ENCODE peak calls at places on chromosomes 13 and 19, in six cellular contexts. One of them, this sample, is unnamed.

GRCh38 chr19:45468803-45469131 is 971 bp downstream of the FOSB start:
- DNase-seq in ascending aorta: no peak
- DNase-seq in IMR-90: no peak
- DNase-seq in glutamatergic neuron: no peak
- DNase-seq in neural crest cell: no peak
- DNase-seq in CD4-positive, alpha-beta T cell: no peak
- DNase-seq in this sample: no peak

GRCh38 chr19:17762505-17763229 is 11.4 kb downstream of the FCHO1 start:
- DNase-seq in glutamatergic neuron: peak; percentile 83
- DNase-seq in CD4-positive, alpha-beta T cell: no peak
- DNase-seq in ascending aorta: no peak
- DNase-seq in neural crest cell: peak; percentile 71
- DNase-seq in IMR-90: peak; percentile 62
- DNase-seq in this sample: peak; percentile 67

GRCh38 chr13:25116044-25116443 is 20.1 kb downstream of the PABPC3 start:
- DNase-seq in neural crest cell: no peak
- DNase-seq in glutamatergic neuron: no peak
- DNase-seq in CD4-positive, alpha-beta T cell: no peak
- DNase-seq in IMR-90: no peak
- DNase-seq in ascending aorta: no peak
- DNase-seq in this sample: no peak

GRCh38 chr19:55173717-55174409 is 6.2 kb downstream of the SYT5 start:
- DNase-seq in IMR-90: peak; percentile 43
- DNase-seq in CD4-positive, alpha-beta T cell: no peak
- DNase-seq in glutamatergic neuron: peak; percentile 75
- DNase-seq in neural crest cell: peak; percentile 52
- DNase-seq in ascending aorta: no peak
- DNase-seq in this sample: peak; percentile 78

GRCh38 chr13:110714798-110715394 is 1.4 kb downstream of the ING1 start:
- DNase-seq in CD4-positive, alpha-beta T cell: no peak
- DNase-seq in neural crest cell: peak; percentile 37
- DNase-seq in glutamatergic neuron: peak; percentile 67
- DNase-seq in ascending aorta: peak; percentile 84
- DNase-seq in IMR-90: peak; percentile 25
- DNase-seq in this sample: peak; percentile 50

GRCh38 chr19:14940266-14940665 is 1.0 kb upstream of the OR7C2 start:
- DNase-seq in IMR-90: no peak
- DNase-seq in CD4-positive, alpha-beta T cell: no peak
- DNase-seq in neural crest cell: no peak
- DNase-seq in glutamatergic neuron: no peak
- DNase-seq in ascending aorta: no peak
- DNase-seq in this sample: no peak

GRCh38 chr19:3108775-3109174 is 14.6 kb downstream of the GNA11 start:
- DNase-seq in CD4-positive, alpha-beta T cell: peak; percentile 66
- DNase-seq in IMR-90: peak; percentile 50
- DNase-seq in neural crest cell: peak; percentile 65
- DNase-seq in ascending aorta: no peak
- DNase-seq in glutamatergic neuron: peak; percentile 78
- DNase-seq in this sample: peak; percentile 67

GRCh38 chr19:16013181-16013850 is 63.0 kb upstream of the TPM4 start:
- DNase-seq in CD4-positive, alpha-beta T cell: no peak
- DNase-seq in neural crest cell: no peak
- DNase-seq in ascending aorta: no peak
- DNase-seq in IMR-90: no peak
- DNase-seq in glutamatergic neuron: no peak
- DNase-seq in this sample: no peak

GRCh38 chr13:32642858-32643257 is 56.6 kb downstream of the PDS5B start:
- DNase-seq in CD4-positive, alpha-beta T cell: no peak
- DNase-seq in glutamatergic neuron: no peak
- DNase-seq in IMR-90: no peak
- DNase-seq in neural crest cell: no peak
- DNase-seq in ascending aorta: no peak
- DNase-seq in this sample: no peak

GRCh38 chr19:17043744-17044143 is 17.1 kb upstream of the CPAMD8 start:
- DNase-seq in neural crest cell: no peak
- DNase-seq in ascending aorta: no peak
- DNase-seq in IMR-90: no peak
- DNase-seq in CD4-positive, alpha-beta T cell: no peak
- DNase-seq in glutamatergic neuron: no peak
- DNase-seq in this sample: no peak

GRCh38 chr19:14798760-14799159 is 20.4 kb upstream of the ADGRE2 start:
- DNase-seq in neural crest cell: no peak
- DNase-seq in IMR-90: no peak
- DNase-seq in CD4-positive, alpha-beta T cell: no peak
- DNase-seq in glutamatergic neuron: no peak
- DNase-seq in ascending aorta: no peak
- DNase-seq in this sample: no peak

GRCh38 chr13:100957741-100958140 is 283.1 kb upstream of the TMTC4 start:
- DNase-seq in glutamatergic neuron: no peak
- DNase-seq in CD4-positive, alpha-beta T cell: no peak
- DNase-seq in ascending aorta: no peak
- DNase-seq in IMR-90: no peak
- DNase-seq in neural crest cell: no peak
- DNase-seq in this sample: no peak

GRCh38 chr13:30803791-30804190 is 68.4 kb downstream of the ALOX5AP start:
- DNase-seq in IMR-90: no peak
- DNase-seq in CD4-positive, alpha-beta T cell: no peak
- DNase-seq in neural crest cell: no peak
- DNase-seq in glutamatergic neuron: no peak
- DNase-seq in ascending aorta: no peak
- DNase-seq in this sample: no peak

GRCh38 chr13:30804474-30804873 is 69.1 kb downstream of the ALOX5AP start:
- DNase-seq in glutamatergic neuron: peak; percentile 43
- DNase-seq in ascending aorta: no peak
- DNase-seq in CD4-positive, alpha-beta T cell: no peak
- DNase-seq in neural crest cell: no peak
- DNase-seq in IMR-90: no peak
- DNase-seq in this sample: no peak

GRCh38 chr13:30805132-30805537 is 69.8 kb downstream of the ALOX5AP start:
- DNase-seq in IMR-90: no peak
- DNase-seq in glutamatergic neuron: no peak
- DNase-seq in neural crest cell: no peak
- DNase-seq in ascending aorta: no peak
- DNase-seq in CD4-positive, alpha-beta T cell: no peak
- DNase-seq in this sample: no peak

GRCh38 chr13:30802501-30802900 is 67.2 kb downstream of the ALOX5AP start:
- DNase-seq in ascending aorta: no peak
- DNase-seq in IMR-90: no peak
- DNase-seq in neural crest cell: no peak
- DNase-seq in glutamatergic neuron: no peak
- DNase-seq in CD4-positive, alpha-beta T cell: no peak
- DNase-seq in this sample: no peak

DNA sequence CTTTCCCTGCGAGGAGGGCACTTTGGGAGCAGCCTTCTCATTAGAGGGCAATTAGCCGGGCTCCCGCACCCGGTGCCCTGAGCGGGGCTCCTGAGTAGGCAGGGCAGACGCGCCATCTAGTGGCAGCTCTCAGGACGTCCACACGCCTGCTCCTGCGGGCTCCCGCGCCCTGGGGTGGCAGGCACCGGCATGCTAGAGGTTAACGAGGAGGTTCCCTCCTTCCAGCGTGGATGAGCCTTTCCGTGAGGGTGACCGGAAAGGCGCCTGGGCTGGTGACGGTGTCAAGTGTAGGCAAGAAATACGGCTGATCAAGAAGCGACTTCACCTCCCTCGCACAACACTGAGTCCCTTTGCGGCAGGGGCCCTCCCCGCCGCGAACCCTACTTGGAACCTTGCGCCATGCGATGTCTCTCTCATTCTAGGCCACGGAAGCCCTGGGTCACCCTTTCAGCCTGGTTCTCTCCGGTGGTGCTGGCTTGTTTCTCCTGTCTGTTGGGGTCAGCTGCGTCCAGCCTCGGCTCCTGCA is 67.7 kb downstream of the ALOX5AP start:
- DNase-seq in glutamatergic neuron: peak; percentile 92
- DNase-seq in neural crest cell: peak; percentile 76
- DNase-seq in ascending aorta: peak; percentile 95
- DNase-seq in CD4-positive, alpha-beta T cell: peak; percentile 74
- DNase-seq in IMR-90: peak; percentile 70
- DNase-seq in this sample: peak; percentile 82
- TF ChIP-seq CTCF in glutamatergic neuron: peak; percentile 89
- TF ChIP-seq CTCF in neural crest cell: peak; percentile 99
- TF ChIP-seq CTCF in ascending aorta: peak; percentile 97
- TF ChIP-seq CTCF in CD4-positive, alpha-beta T cell: peak; percentile 94
- TF ChIP-seq CTCF in IMR-90: peak; percentile 89
- TF ChIP-seq CTCF in this sample: peak; percentile 82

GRCh38 chr19:30376272-30376671 is 4.1 kb downstream of the ZNF536 start:
- DNase-seq in neural crest cell: no peak
- DNase-seq in glutamatergic neuron: no peak
- DNase-seq in CD4-positive, alpha-beta T cell: no peak
- DNase-seq in IMR-90: no peak
- DNase-seq in ascending aorta: no peak
- DNase-seq in this sample: no peak
- TF ChIP-seq CTCF in neural crest cell: no peak
- TF ChIP-seq CTCF in glutamatergic neuron: no peak
- TF ChIP-seq CTCF in CD4-positive, alpha-beta T cell: no peak
- TF ChIP-seq CTCF in IMR-90: no peak
- TF ChIP-seq CTCF in ascending aorta: no peak
- TF ChIP-seq CTCF in this sample: no peak

GRCh38 chr19:12064266-12065099 is at the start of gene ZNF844:
- DNase-seq in glutamatergic neuron: peak; percentile 98
- DNase-seq in IMR-90: peak; percentile 81
- DNase-seq in CD4-positive, alpha-beta T cell: peak; percentile 51
- DNase-seq in neural crest cell: peak; percentile 92
- DNase-seq in ascending aorta: peak; percentile 98
- DNase-seq in this sample: peak; percentile 91
- TF ChIP-seq CTCF in glutamatergic neuron: no peak
- TF ChIP-seq CTCF in IMR-90: no peak
- TF ChIP-seq CTCF in CD4-positive, alpha-beta T cell: no peak
- TF ChIP-seq CTCF in neural crest cell: no peak
- TF ChIP-seq CTCF in ascending aorta: no peak
- TF ChIP-seq CTCF in this sample: no peak

GRCh38 chr13:97284558-97284957 is 62.4 kb downstream of the MBNL2 start:
- DNase-seq in ascending aorta: no peak
- DNase-seq in IMR-90: peak; percentile 50
- DNase-seq in neural crest cell: no peak
- DNase-seq in glutamatergic neuron: no peak
- DNase-seq in CD4-positive, alpha-beta T cell: no peak
- DNase-seq in this sample: peak; percentile 48

GRCh38 chr13:97286317-97287046 is 64.3 kb downstream of the MBNL2 start:
- DNase-seq in CD4-positive, alpha-beta T cell: no peak
- DNase-seq in glutamatergic neuron: no peak
- DNase-seq in IMR-90: no peak
- DNase-seq in ascending aorta: no peak
- DNase-seq in neural crest cell: no peak
- DNase-seq in this sample: no peak

GRCh38 chr13:97287047-97287383 is 64.9 kb downstream of the MBNL2 start:
- DNase-seq in glutamatergic neuron: no peak
- DNase-seq in neural crest cell: no peak
- DNase-seq in IMR-90: no peak
- DNase-seq in CD4-positive, alpha-beta T cell: no peak
- DNase-seq in ascending aorta: no peak
- DNase-seq in this sample: no peak

GRCh38 chr13:97283888-97284287 is 61.8 kb downstream of the MBNL2 start:
- DNase-seq in IMR-90: no peak
- DNase-seq in neural crest cell: no peak
- DNase-seq in ascending aorta: no peak
- DNase-seq in glutamatergic neuron: no peak
- DNase-seq in CD4-positive, alpha-beta T cell: no peak
- DNase-seq in this sample: no peak

GRCh38 chr13:97285221-97285955 is 63.3 kb downstream of the MBNL2 start:
- DNase-seq in ascending aorta: no peak
- DNase-seq in neural crest cell: no peak
- DNase-seq in IMR-90: no peak
- DNase-seq in glutamatergic neuron: no peak
- DNase-seq in CD4-positive, alpha-beta T cell: no peak
- DNase-seq in this sample: no peak
- TF ChIP-seq CTCF in ascending aorta: no peak
- TF ChIP-seq CTCF in neural crest cell: no peak
- TF ChIP-seq CTCF in IMR-90: no peak
- TF ChIP-seq CTCF in glutamatergic neuron: no peak
- TF ChIP-seq CTCF in CD4-positive, alpha-beta T cell: no peak
- TF ChIP-seq CTCF in this sample: no peak

GRCh38 chr13:77820431-77821149 is 98.0 kb downstream of the EDNRB start:
- DNase-seq in neural crest cell: no peak
- DNase-seq in CD4-positive, alpha-beta T cell: no peak
- DNase-seq in IMR-90: no peak
- DNase-seq in glutamatergic neuron: no peak
- DNase-seq in ascending aorta: no peak
- DNase-seq in this sample: no peak
- TF ChIP-seq CTCF in neural crest cell: no peak
- TF ChIP-seq CTCF in CD4-positive, alpha-beta T cell: no peak
- TF ChIP-seq CTCF in IMR-90: no peak
- TF ChIP-seq CTCF in glutamatergic neuron: peak; percentile 29
- TF ChIP-seq CTCF in ascending aorta: no peak
- TF ChIP-seq CTCF in this sample: peak; percentile 16

GRCh38 chr13:78540424-78540823 is 62.9 kb downstream of the POU4F1 start:
- DNase-seq in neural crest cell: no peak
- DNase-seq in CD4-positive, alpha-beta T cell: no peak
- DNase-seq in glutamatergic neuron: no peak
- DNase-seq in IMR-90: no peak
- DNase-seq in ascending aorta: no peak
- DNase-seq in this sample: no peak
- TF ChIP-seq CTCF in neural crest cell: no peak
- TF ChIP-seq CTCF in CD4-positive, alpha-beta T cell: no peak
- TF ChIP-seq CTCF in glutamatergic neuron: no peak
- TF ChIP-seq CTCF in IMR-90: no peak
- TF ChIP-seq CTCF in ascending aorta: no peak
- TF ChIP-seq CTCF in this sample: no peak

DNA sequence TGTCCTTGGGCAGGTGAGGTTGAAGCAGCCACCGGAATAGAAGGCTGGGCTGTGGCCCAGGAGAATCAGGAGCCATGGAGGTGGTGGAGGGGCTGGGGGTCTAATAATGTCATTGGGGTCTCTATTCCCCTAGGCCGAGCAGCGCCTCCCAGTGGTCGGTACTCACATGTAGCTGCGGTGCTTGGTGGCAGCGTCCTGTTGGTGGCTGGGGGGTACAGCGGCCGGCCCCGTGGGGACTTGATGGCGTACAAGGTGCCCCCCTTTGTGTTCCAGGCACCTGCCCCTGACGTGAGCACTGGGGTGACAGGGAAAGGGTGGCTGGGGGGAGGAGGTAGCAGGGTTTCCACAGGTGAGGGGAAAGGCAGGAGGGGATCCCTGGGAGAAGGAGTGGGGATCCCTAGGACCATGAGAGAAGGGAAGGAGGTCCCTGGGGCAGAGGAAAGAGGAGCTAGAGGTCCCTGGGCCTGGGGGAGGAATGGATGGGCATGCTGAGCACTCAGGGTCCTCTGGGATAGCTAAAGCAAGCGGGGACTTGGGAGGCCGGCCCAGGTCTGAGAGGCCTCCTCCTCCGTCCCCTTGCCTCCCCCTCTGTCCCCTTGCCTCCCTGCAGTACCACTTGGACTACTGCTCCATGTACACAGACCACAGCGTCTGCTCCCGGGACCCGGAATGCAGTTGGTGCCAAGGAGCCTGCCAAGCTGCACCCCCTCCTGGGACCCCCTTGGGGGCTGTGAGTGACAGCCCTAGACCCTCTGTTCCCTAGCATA is 18.1 kb downstream of the MEGF8 start:
- DNase-seq in CD4-positive, alpha-beta T cell: no peak
- DNase-seq in ascending aorta: no peak
- DNase-seq in IMR-90: no peak
- DNase-seq in neural crest cell: no peak
- DNase-seq in glutamatergic neuron: no peak
- DNase-seq in this sample: no peak
- TF ChIP-seq CTCF in CD4-positive, alpha-beta T cell: no peak
- TF ChIP-seq CTCF in ascending aorta: no peak
- TF ChIP-seq CTCF in IMR-90: peak; percentile 10
- TF ChIP-seq CTCF in neural crest cell: peak; percentile 35
- TF ChIP-seq CTCF in glutamatergic neuron: peak; percentile 39
- TF ChIP-seq CTCF in this sample: peak; percentile 8

GRCh38 chr19:8241646-8242045 is 32.5 kb downstream of the CERS4 start:
- DNase-seq in IMR-90: no peak
- DNase-seq in glutamatergic neuron: no peak
- DNase-seq in neural crest cell: no peak
- DNase-seq in CD4-positive, alpha-beta T cell: no peak
- DNase-seq in ascending aorta: no peak
- DNase-seq in this sample: no peak
- TF ChIP-seq CTCF in IMR-90: no peak
- TF ChIP-seq CTCF in glutamatergic neuron: no peak
- TF ChIP-seq CTCF in neural crest cell: no peak
- TF ChIP-seq CTCF in CD4-positive, alpha-beta T cell: no peak
- TF ChIP-seq CTCF in ascending aorta: no peak
- TF ChIP-seq CTCF in this sample: no peak

This sample was measured in fibroblast of pulmonary artery.